ENCODE peak calls at places on chromosomes 5 and 9, in five cellular contexts. E, X, H, C and P are unnamed samples.

GRCh38 chr5:54292866-54293265 is 17.5 kb downstream of the ARL15 start:
- DNase-seq in H (no peak), C (no peak), E (no peak), X (no peak), P (no peak)

GRCh38 chr5:132747064-132747692 is at the start of gene CCNI2:
- DNase-seq in X (peak), H (no peak), C (peak), E (peak), P (peak)

GRCh38 chr9:17532461-17532860 is 46.4 kb upstream of the SH3GL2 start:
- DNase-seq in H (no peak), X (no peak), C (no peak), E (no peak), P (no peak)

GRCh38 chr5:148386041-148386440 is 2.3 kb downstream of the FBXO38 start:
- DNase-seq in C (no peak), H (peak), X (no peak), E (no peak), P (no peak)

GRCh38 chr9:761155-761792 is 80.2 kb upstream of the DMRT1 start:
- DNase-seq in X (no peak), E (no peak), C (no peak), H (peak), P (no peak)

GRCh38 chr5:34005211-34005610 is 2.6 kb downstream of the AMACR start:
- DNase-seq in E (no peak), C (no peak), X (no peak), H (no peak), P (no peak)

GRCh38 chr9:99016681-99017387 is 73.1 kb downstream of the COL15A1 start:
- DNase-seq in H (no peak), E (no peak), X (no peak), C (no peak), P (no peak)

GRCh38 chr9:107734231-107735014 is 244.9 kb upstream of the KLF4 start:
- DNase-seq in H (peak), X (peak), C (no peak), E (no peak), P (no peak)

GRCh38 chr9:136372561-136373299 is 739 bp downstream of the CARD9 start:
- DNase-seq in H (peak), E (no peak), X (peak), C (no peak), P (no peak)

GRCh38 chr5:122056913-122057312 is 21.1 kb downstream of the LOX start:
- DNase-seq in E (no peak), C (no peak), X (no peak), H (peak), P (no peak)

GRCh38 chr9:99819123-99819483 is 2.6 kb upstream of the NR4A3 start:
- DNase-seq in X (no peak), H (peak), E (no peak), C (no peak), P (no peak)

GRCh38 chr9:36873247-36873875 is 160.7 kb downstream of the PAX5 start:
- DNase-seq in E (peak), C (peak), X (peak), H (peak), P (peak)

GRCh38 chr9:130129425-130130061 is 42.7 kb upstream of the NCS1 start:
- DNase-seq in X (peak), E (no peak), C (no peak), H (no peak), P (peak)

GRCh38 chr5:180602481-180603075 is 11.3 kb upstream of the SCGB3A1 start:
- DNase-seq in E (no peak), X (no peak), C (no peak), H (no peak), P (no peak)

GRCh38 chr9:22117511-22118388 is 108.6 kb upstream of the CDKN2B start:
- DNase-seq in X (no peak), H (peak), C (no peak), E (no peak), P (no peak)

GRCh38 chr9:98995059-98995665 is 51.5 kb downstream of the COL15A1 start:
- DNase-seq in H (peak), X (no peak), E (no peak), C (no peak), P (no peak)

GRCh38 chr9:109331353-109331752 is 10.5 kb upstream of the EPB41L4B start:
- DNase-seq in H (peak), X (peak), E (no peak), C (peak), P (no peak)

GRCh38 chr9:126093771-126094170 is 232.9 kb upstream of the MVB12B start:
- DNase-seq in C (no peak), X (peak), H (no peak), E (no peak), P (no peak)

GRCh38 chr5:45609661-45610060 is 86.5 kb downstream of the HCN1 start:
- DNase-seq in C (no peak), H (no peak), E (no peak), X (no peak), P (no peak)

GRCh38 chr5:68337235-68337634 is 121.7 kb downstream of the PIK3R1 start:
- DNase-seq in E (no peak), H (no peak), C (no peak), X (no peak), P (no peak)

GRCh38 chr5:27947088-27947487 is 908.7 kb upstream of the CDH9 start:
- DNase-seq in C (no peak), E (no peak), H (no peak), X (no peak), P (no peak)

GRCh38 chr9:38318755-38319495 is 73.6 kb upstream of the ALDH1B1 start:
- DNase-seq in X (no peak), H (peak), E (no peak), C (no peak), P (no peak)

GRCh38 chr5:150781706-150782614 is 3.4 kb downstream of the SMIM3 start:
- DNase-seq in H (peak), C (no peak), E (no peak), X (peak), P (no peak)

GRCh38 chr5:148682283-148683026 is 28.1 kb upstream of the HTR4 start:
- DNase-seq in H (no peak), X (no peak), C (no peak), E (no peak), P (no peak)

GRCh38 chr9:127877566-127877998 is at the start of gene AK1:
- DNase-seq in H (peak), C (peak), E (no peak), X (peak), P (no peak)

GRCh38 chr9:127754761-127755557 is 19.9 kb upstream of the TOR2A start:
- DNase-seq in X (no peak), C (peak), H (no peak), E (no peak), P (no peak)

GRCh38 chr5:16773990-16774389 is 157.2 kb upstream of the RETREG1 start:
- DNase-seq in X (no peak), C (no peak), H (peak), E (no peak), P (no peak)

GRCh38 chr5:55850839-55851674 is at the start of gene IL31RA:
- DNase-seq in H (peak), C (no peak), E (no peak), X (no peak), P (no peak)

GRCh38 chr9:95506692-95507455 is 9.9 kb downstream of the PTCH1 start:
- DNase-seq in E (no peak), X (peak), H (peak), C (peak), P (peak)

GRCh38 chr5:42496397-42497156 is 73.3 kb downstream of the GHR start:
- DNase-seq in X (no peak), C (no peak), H (no peak), E (no peak), P (no peak)

GRCh38 chr9:13569706-13570423 is 290.4 kb upstream of the MPDZ start:
- DNase-seq in H (peak), C (no peak), E (no peak), X (no peak), P (no peak)

GRCh38 chr5:158531899-158532298 is 567.8 kb downstream of the EBF1 start:
- DNase-seq in E (no peak), X (no peak), H (no peak), C (no peak), P (no peak)

GRCh38 chr9:394347-395052 is 179.8 kb downstream of the DOCK8 start:
- DNase-seq in E (no peak), H (no peak), C (no peak), X (no peak), P (no peak)